ENCODE peak calls at places on chromosomes 4 and X, in five cellular contexts. One of them, this sample, is unnamed.

GRCh38 chrX:150465856-150466775 is 102.3 kb upstream of the MTM1 start:
- DNase-seq in activated CD4-positive, alpha-beta T cell treated with anti-CD3 and anti-CD28 coated beads for 24 hours: no peak
- DNase-seq in NCI-H2081: no peak
- DNase-seq in stromal cell of bone marrow: no peak
- DNase-seq in posterior vena cava: no peak
- DNase-seq in this sample: no peak

GRCh38 chr4:125235971-125236370 is 78.8 kb upstream of the FAT4 start:
- DNase-seq in activated CD4-positive, alpha-beta T cell treated with anti-CD3 and anti-CD28 coated beads for 24 hours: no peak
- DNase-seq in NCI-H2081: no peak
- DNase-seq in stromal cell of bone marrow: no peak
- DNase-seq in posterior vena cava: no peak
- DNase-seq in this sample: no peak

GRCh38 chrX:150410513-150410912 is 47.4 kb downstream of the MAMLD1 start:
- DNase-seq in activated CD4-positive, alpha-beta T cell treated with anti-CD3 and anti-CD28 coated beads for 24 hours: no peak
- DNase-seq in NCI-H2081: no peak
- DNase-seq in stromal cell of bone marrow: no peak
- DNase-seq in posterior vena cava: no peak
- DNase-seq in this sample: no peak

GRCh38 chr4:57078685-57079521 is 31.3 kb downstream of the IGFBP7 start:
- DNase-seq in activated CD4-positive, alpha-beta T cell treated with anti-CD3 and anti-CD28 coated beads for 24 hours: no peak
- DNase-seq in NCI-H2081: peak
- DNase-seq in stromal cell of bone marrow: no peak
- DNase-seq in posterior vena cava: no peak
- DNase-seq in this sample: no peak

GRCh38 chr4:58247792-58248191 is 1137.6 kb upstream of the IGFBP7 start:
- DNase-seq in activated CD4-positive, alpha-beta T cell treated with anti-CD3 and anti-CD28 coated beads for 24 hours: no peak
- DNase-seq in NCI-H2081: no peak
- DNase-seq in stromal cell of bone marrow: no peak
- DNase-seq in posterior vena cava: no peak
- DNase-seq in this sample: no peak

GRCh38 chr4:73661646-73662119 is 41.4 kb upstream of the RASSF6 start:
- DNase-seq in activated CD4-positive, alpha-beta T cell treated with anti-CD3 and anti-CD28 coated beads for 24 hours: no peak
- DNase-seq in NCI-H2081: no peak
- DNase-seq in stromal cell of bone marrow: peak
- DNase-seq in posterior vena cava: no peak
- DNase-seq in this sample: no peak

GRCh38 chr4:168150651-168151050 is 58.3 kb downstream of the ANXA10 start:
- DNase-seq in activated CD4-positive, alpha-beta T cell treated with anti-CD3 and anti-CD28 coated beads for 24 hours: no peak
- DNase-seq in NCI-H2081: no peak
- DNase-seq in stromal cell of bone marrow: no peak
- DNase-seq in posterior vena cava: no peak
- DNase-seq in this sample: no peak

GRCh38 chrX:73647632-73648322 is 84.8 kb downstream of the CHIC1 start:
- DNase-seq in activated CD4-positive, alpha-beta T cell treated with anti-CD3 and anti-CD28 coated beads for 24 hours: no peak
- DNase-seq in NCI-H2081: no peak
- DNase-seq in stromal cell of bone marrow: no peak
- DNase-seq in posterior vena cava: no peak
- DNase-seq in this sample: no peak

GRCh38 chr4:40887690-40888089 is 137.9 kb downstream of the NSUN7 start:
- DNase-seq in activated CD4-positive, alpha-beta T cell treated with anti-CD3 and anti-CD28 coated beads for 24 hours: no peak
- DNase-seq in NCI-H2081: no peak
- DNase-seq in stromal cell of bone marrow: peak
- DNase-seq in posterior vena cava: no peak
- DNase-seq in this sample: no peak

GRCh38 chr4:139902328-139903217 is 237.0 kb downstream of the MGST2 start:
- DNase-seq in activated CD4-positive, alpha-beta T cell treated with anti-CD3 and anti-CD28 coated beads for 24 hours: no peak
- DNase-seq in NCI-H2081: no peak
- DNase-seq in stromal cell of bone marrow: no peak
- DNase-seq in posterior vena cava: no peak
- DNase-seq in this sample: no peak

This sample was measured in glutamatergic neuron.